ENCODE peak calls at places on chromosomes 16 and 17, in six cellular contexts. K is T-helper 1 cell; S is retinal pigment epithelial cell; Z is cardiac fibroblast; E is activated T-helper 9 cell treated with anti-CD3 and anti-CD28 coated beads, Interleukin-2, amount 50 U/mL, for 16 hours; N is ELF-1. J is an unnamed sample.

GRCh38 chr17:65071861-65072260 is 15.3 kb upstream of the GNA13 start:
- DNase-seq in K (no peak), S (no peak), Z (no peak), E (no peak), N (no peak), J (no peak)

GRCh38 chr17:10294162-10294561 is 78.6 kb downstream of the MYH13 start:
- DNase-seq in K (no peak), S (no peak), Z (no peak), E (no peak), N (no peak), J (no peak)

GRCh38 chr17:77325826-77326581 is 185.2 kb downstream of the SEC14L1 start:
- DNase-seq in K (no peak), S (no peak), Z (peak; percentile 68), E (no peak), N (no peak), J (no peak)

GRCh38 chr17:77182205-77182604 is 41.4 kb downstream of the SEC14L1 start:
- DNase-seq in K (no peak), S (no peak), Z (no peak), E (no peak), N (no peak), J (no peak)

GRCh38 chr16:66894948-66895696 is 14.8 kb downstream of the PDP2 start:
- DNase-seq in K (no peak), S (no peak), Z (peak; percentile 82), E (peak; percentile 31), N (peak; percentile 78), J (peak; percentile 26)

GRCh38 chr16:6573577-6573976 is 759.1 kb upstream of the RBFOX1 start:
- DNase-seq in K (no peak), S (no peak), Z (no peak), E (no peak), N (peak; percentile 87), J (no peak)

GRCh38 chr16:48479955-48480354 is 94.7 kb upstream of the SIAH1 start:
- DNase-seq in K (no peak), S (no peak), Z (peak; percentile 39), E (no peak), N (no peak), J (no peak)

GRCh38 chr17:63399856-63400255 is 46.2 kb downstream of the CYB561 start:
- DNase-seq in K (no peak), S (no peak), Z (peak; percentile 63), E (no peak), N (peak; percentile 11), J (no peak)

GRCh38 chr17:16872351-16872751 is 99.6 kb downstream of the TNFRSF13B start:
- DNase-seq in K (no peak), S (no peak), Z (no peak), E (no peak), N (no peak), J (no peak)

GRCh38 chr17:37752482-37752881 is 7.6 kb upstream of the HNF1B start:
- DNase-seq in K (no peak), S (no peak), Z (peak; percentile 44), E (no peak), N (peak; percentile 13), J (no peak)

GRCh38 chr16:69443809-69444611 is 19.6 kb downstream of the CYB5B start:
- DNase-seq in K (no peak), S (no peak), Z (peak; percentile 72), E (no peak), N (no peak), J (no peak)

GRCh38 chr16:27269300-27270150 is 953 bp upstream of the NSMCE1 start:
- DNase-seq in K (no peak), S (no peak), Z (no peak), E (no peak), N (no peak), J (no peak)

GRCh38 chr17:14950216-14950615 is 314.9 kb downstream of the PMP22 start:
- DNase-seq in K (no peak), S (no peak), Z (no peak), E (no peak), N (no peak), J (no peak)

GRCh38 chr17:33435716-33436301 is 142.7 kb upstream of the ASIC2 start:
- DNase-seq in K (no peak), S (no peak), Z (no peak), E (no peak), N (no peak), J (no peak)

GRCh38 chr17:54950116-54950515 is 18.3 kb downstream of the COX11 start:
- DNase-seq in K (no peak), S (no peak), Z (no peak), E (no peak), N (no peak), J (no peak)

GRCh38 chr17:65723356-65723928 is 162.0 kb upstream of the AXIN2 start:
- DNase-seq in K (no peak), S (no peak), Z (peak; percentile 61), E (no peak), N (no peak), J (no peak)

GRCh38 chr17:14737984-14738651 is 437.2 kb downstream of the HS3ST3B1 start:
- DNase-seq in K (no peak), S (peak; percentile 73), Z (peak; percentile 99), E (no peak), N (peak; percentile 75), J (no peak)

GRCh38 chr16:50007744-50008143 is 17.3 kb upstream of the CNEP1R1 start:
- DNase-seq in K (no peak), S (no peak), Z (no peak), E (no peak), N (no peak), J (no peak)

GRCh38 chr16:68665501-68665900 is 20.4 kb downstream of the CDH3 start:
- DNase-seq in K (no peak), S (no peak), Z (no peak), E (no peak), N (peak; percentile 18), J (no peak)

GRCh38 chr17:30296499-30297038 is 4.8 kb upstream of the BLMH start:
- DNase-seq in K (no peak), S (no peak), Z (peak; percentile 10), E (no peak), N (no peak), J (no peak)

GRCh38 chr17:52606098-52606497 is 447.6 kb upstream of the CA10 start:
- DNase-seq in K (no peak), S (no peak), Z (peak; percentile 14), E (no peak), N (no peak), J (no peak)

GRCh38 chr16:11800385-11800718 is 3.3 kb upstream of the ZC3H7A start:
- DNase-seq in K (no peak), S (no peak), Z (no peak), E (no peak), N (no peak), J (no peak)

GRCh38 chr17:79622201-79622601 is 11.3 kb upstream of the RBFOX3 start:
- DNase-seq in K (no peak), S (no peak), Z (no peak), E (no peak), N (no peak), J (no peak)

J was measured in T follicular helper cell.